ENCODE peak calls at places on chromosomes 11 and 22, in eight cellular contexts. One of them, this sample, is unnamed.

GRCh38 chr11:126210871-126211235 is 597 bp downstream of the RPUSD4 start:
- DNase-seq in T-helper 17 cell: no peak
- DNase-seq in central memory CD4-positive, alpha-beta T cell: no peak
- DNase-seq in activated CD4-positive, alpha-beta T cell treated with anti-CD3 and anti-CD28 coated beads, Interleukin-2, amount 50 U/mL, for 24 hours: no peak
- DNase-seq in EH: no peak
- DNase-seq in naive thymus-derived CD8-positive, alpha-beta T cell: no peak
- DNase-seq in AG08395: no peak
- DNase-seq in skeletal muscle cell: no peak
- DNase-seq in this sample: no peak

GRCh38 chr22:23401111-23401909 is 178.8 kb downstream of the IGLL1 start:
- DNase-seq in activated CD4-positive, alpha-beta T cell treated with anti-CD3 and anti-CD28 coated beads, Interleukin-2, amount 50 U/mL, for 24 hours: no peak
- DNase-seq in central memory CD4-positive, alpha-beta T cell: no peak
- DNase-seq in naive thymus-derived CD8-positive, alpha-beta T cell: no peak
- DNase-seq in EH: peak; percentile 95
- DNase-seq in T-helper 17 cell: no peak
- DNase-seq in skeletal muscle cell: no peak
- DNase-seq in AG08395: peak; percentile 63
- DNase-seq in this sample: no peak

GRCh38 chr11:69867076-69868002 is 48.1 kb upstream of the FGF3 start:
- DNase-seq in central memory CD4-positive, alpha-beta T cell: no peak
- DNase-seq in AG08395: peak; percentile 70
- DNase-seq in skeletal muscle cell: no peak
- DNase-seq in T-helper 17 cell: no peak
- DNase-seq in EH: peak; percentile 45
- DNase-seq in activated CD4-positive, alpha-beta T cell treated with anti-CD3 and anti-CD28 coated beads, Interleukin-2, amount 50 U/mL, for 24 hours: no peak
- DNase-seq in naive thymus-derived CD8-positive, alpha-beta T cell: no peak
- DNase-seq in this sample: no peak

GRCh38 chr22:19480173-19480568 is 451 bp downstream of the CDC45 start:
- DNase-seq in EH: no peak
- DNase-seq in activated CD4-positive, alpha-beta T cell treated with anti-CD3 and anti-CD28 coated beads, Interleukin-2, amount 50 U/mL, for 24 hours: no peak
- DNase-seq in T-helper 17 cell: no peak
- DNase-seq in central memory CD4-positive, alpha-beta T cell: no peak
- DNase-seq in naive thymus-derived CD8-positive, alpha-beta T cell: no peak
- DNase-seq in skeletal muscle cell: no peak
- DNase-seq in AG08395: no peak
- DNase-seq in this sample: no peak

GRCh38 chr11:116832350-116833290 is 2.9 kb downstream of the APOC3 start:
- DNase-seq in T-helper 17 cell: no peak
- DNase-seq in activated CD4-positive, alpha-beta T cell treated with anti-CD3 and anti-CD28 coated beads, Interleukin-2, amount 50 U/mL, for 24 hours: no peak
- DNase-seq in naive thymus-derived CD8-positive, alpha-beta T cell: no peak
- DNase-seq in central memory CD4-positive, alpha-beta T cell: no peak
- DNase-seq in EH: no peak
- DNase-seq in AG08395: no peak
- DNase-seq in skeletal muscle cell: no peak
- DNase-seq in this sample: no peak

GRCh38 chr11:40360206-40360798 is 1099.2 kb downstream of the LRRC4C start:
- DNase-seq in central memory CD4-positive, alpha-beta T cell: no peak
- DNase-seq in EH: no peak
- DNase-seq in naive thymus-derived CD8-positive, alpha-beta T cell: no peak
- DNase-seq in activated CD4-positive, alpha-beta T cell treated with anti-CD3 and anti-CD28 coated beads, Interleukin-2, amount 50 U/mL, for 24 hours: no peak
- DNase-seq in skeletal muscle cell: no peak
- DNase-seq in AG08395: no peak
- DNase-seq in T-helper 17 cell: no peak
- DNase-seq in this sample: no peak

GRCh38 chr11:2110521-2110920 is 28.7 kb downstream of the IGF2 start:
- DNase-seq in activated CD4-positive, alpha-beta T cell treated with anti-CD3 and anti-CD28 coated beads, Interleukin-2, amount 50 U/mL, for 24 hours: no peak
- DNase-seq in naive thymus-derived CD8-positive, alpha-beta T cell: no peak
- DNase-seq in EH: no peak
- DNase-seq in central memory CD4-positive, alpha-beta T cell: no peak
- DNase-seq in T-helper 17 cell: no peak
- DNase-seq in AG08395: no peak
- DNase-seq in skeletal muscle cell: no peak
- DNase-seq in this sample: no peak

GRCh38 chr22:18101536-18101935 is 9.1 kb upstream of the TUBA8 start:
- DNase-seq in skeletal muscle cell: no peak
- DNase-seq in naive thymus-derived CD8-positive, alpha-beta T cell: no peak
- DNase-seq in activated CD4-positive, alpha-beta T cell treated with anti-CD3 and anti-CD28 coated beads, Interleukin-2, amount 50 U/mL, for 24 hours: no peak
- DNase-seq in T-helper 17 cell: no peak
- DNase-seq in AG08395: no peak
- DNase-seq in EH: no peak
- DNase-seq in central memory CD4-positive, alpha-beta T cell: no peak
- DNase-seq in this sample: no peak

GRCh38 chr22:22239311-22239939 is 5.2 kb upstream of the VPREB1 start:
- DNase-seq in EH: no peak
- DNase-seq in skeletal muscle cell: no peak
- DNase-seq in naive thymus-derived CD8-positive, alpha-beta T cell: no peak
- DNase-seq in T-helper 17 cell: no peak
- DNase-seq in AG08395: no peak
- DNase-seq in activated CD4-positive, alpha-beta T cell treated with anti-CD3 and anti-CD28 coated beads, Interleukin-2, amount 50 U/mL, for 24 hours: no peak
- DNase-seq in central memory CD4-positive, alpha-beta T cell: no peak
- DNase-seq in this sample: no peak

GRCh38 chr11:111795333-111795985 is 29.3 kb upstream of the PPP2R1B start:
- DNase-seq in naive thymus-derived CD8-positive, alpha-beta T cell: no peak
- DNase-seq in T-helper 17 cell: no peak
- DNase-seq in activated CD4-positive, alpha-beta T cell treated with anti-CD3 and anti-CD28 coated beads, Interleukin-2, amount 50 U/mL, for 24 hours: no peak
- DNase-seq in skeletal muscle cell: no peak
- DNase-seq in EH: peak; percentile 73
- DNase-seq in central memory CD4-positive, alpha-beta T cell: no peak
- DNase-seq in AG08395: peak; percentile 84
- DNase-seq in this sample: no peak

GRCh38 chr11:94199367-94200130 is 70.9 kb downstream of the PANX1 start:
- DNase-seq in central memory CD4-positive, alpha-beta T cell: no peak
- DNase-seq in naive thymus-derived CD8-positive, alpha-beta T cell: no peak
- DNase-seq in EH: peak; percentile 46
- DNase-seq in AG08395: peak; percentile 20
- DNase-seq in activated CD4-positive, alpha-beta T cell treated with anti-CD3 and anti-CD28 coated beads, Interleukin-2, amount 50 U/mL, for 24 hours: no peak
- DNase-seq in skeletal muscle cell: no peak
- DNase-seq in T-helper 17 cell: no peak
- DNase-seq in this sample: no peak

GRCh38 chr22:45572444-45572843 is 69.8 kb downstream of the FBLN1 start:
- DNase-seq in T-helper 17 cell: no peak
- DNase-seq in EH: peak; percentile 26
- DNase-seq in naive thymus-derived CD8-positive, alpha-beta T cell: no peak
- DNase-seq in central memory CD4-positive, alpha-beta T cell: no peak
- DNase-seq in activated CD4-positive, alpha-beta T cell treated with anti-CD3 and anti-CD28 coated beads, Interleukin-2, amount 50 U/mL, for 24 hours: no peak
- DNase-seq in skeletal muscle cell: no peak
- DNase-seq in AG08395: no peak
- DNase-seq in this sample: no peak

GRCh38 chr22:28742562-28742962 is 723 bp downstream of the HSCB start:
- DNase-seq in AG08395: no peak
- DNase-seq in central memory CD4-positive, alpha-beta T cell: no peak
- DNase-seq in EH: no peak
- DNase-seq in skeletal muscle cell: no peak
- DNase-seq in activated CD4-positive, alpha-beta T cell treated with anti-CD3 and anti-CD28 coated beads, Interleukin-2, amount 50 U/mL, for 24 hours: no peak
- DNase-seq in naive thymus-derived CD8-positive, alpha-beta T cell: no peak
- DNase-seq in T-helper 17 cell: peak; percentile 76
- DNase-seq in this sample: no peak

GRCh38 chr22:42857845-42858481 is 890 bp upstream of the ARFGAP3 start:
- DNase-seq in AG08395: no peak
- DNase-seq in activated CD4-positive, alpha-beta T cell treated with anti-CD3 and anti-CD28 coated beads, Interleukin-2, amount 50 U/mL, for 24 hours: no peak
- DNase-seq in EH: no peak
- DNase-seq in naive thymus-derived CD8-positive, alpha-beta T cell: no peak
- DNase-seq in skeletal muscle cell: no peak
- DNase-seq in T-helper 17 cell: no peak
- DNase-seq in central memory CD4-positive, alpha-beta T cell: no peak
- DNase-seq in this sample: no peak

GRCh38 chr22:20494978-20495860 is at the start of gene KLHL22:
- DNase-seq in skeletal muscle cell: no peak
- DNase-seq in AG08395: peak; percentile 27
- DNase-seq in activated CD4-positive, alpha-beta T cell treated with anti-CD3 and anti-CD28 coated beads, Interleukin-2, amount 50 U/mL, for 24 hours: no peak
- DNase-seq in naive thymus-derived CD8-positive, alpha-beta T cell: no peak
- DNase-seq in EH: peak; percentile 50
- DNase-seq in central memory CD4-positive, alpha-beta T cell: no peak
- DNase-seq in T-helper 17 cell: peak; percentile 13
- DNase-seq in this sample: no peak

GRCh38 chr11:70503201-70503877 is 105.0 kb downstream of the CTTN start:
- DNase-seq in skeletal muscle cell: no peak
- DNase-seq in EH: no peak
- DNase-seq in AG08395: no peak
- DNase-seq in central memory CD4-positive, alpha-beta T cell: no peak
- DNase-seq in activated CD4-positive, alpha-beta T cell treated with anti-CD3 and anti-CD28 coated beads, Interleukin-2, amount 50 U/mL, for 24 hours: no peak
- DNase-seq in naive thymus-derived CD8-positive, alpha-beta T cell: no peak
- DNase-seq in T-helper 17 cell: no peak
- DNase-seq in this sample: no peak

GRCh38 chr11:75056806-75057205 is 39.9 kb downstream of the OR2AT4 start:
- DNase-seq in skeletal muscle cell: no peak
- DNase-seq in AG08395: no peak
- DNase-seq in central memory CD4-positive, alpha-beta T cell: no peak
- DNase-seq in activated CD4-positive, alpha-beta T cell treated with anti-CD3 and anti-CD28 coated beads, Interleukin-2, amount 50 U/mL, for 24 hours: no peak
- DNase-seq in naive thymus-derived CD8-positive, alpha-beta T cell: no peak
- DNase-seq in T-helper 17 cell: no peak
- DNase-seq in EH: no peak
- DNase-seq in this sample: no peak

GRCh38 chr11:58513747-58514367 is 6.0 kb upstream of the OR5B21 start:
- DNase-seq in central memory CD4-positive, alpha-beta T cell: no peak
- DNase-seq in activated CD4-positive, alpha-beta T cell treated with anti-CD3 and anti-CD28 coated beads, Interleukin-2, amount 50 U/mL, for 24 hours: no peak
- DNase-seq in skeletal muscle cell: no peak
- DNase-seq in naive thymus-derived CD8-positive, alpha-beta T cell: no peak
- DNase-seq in AG08395: peak; percentile 75
- DNase-seq in T-helper 17 cell: no peak
- DNase-seq in EH: peak; percentile 74
- DNase-seq in this sample: no peak

GRCh38 chr11:66568124-66568916 is at the start of gene CTSF:
- DNase-seq in activated CD4-positive, alpha-beta T cell treated with anti-CD3 and anti-CD28 coated beads, Interleukin-2, amount 50 U/mL, for 24 hours: peak; percentile 43
- DNase-seq in skeletal muscle cell: no peak
- DNase-seq in EH: peak; percentile 79
- DNase-seq in central memory CD4-positive, alpha-beta T cell: peak; percentile 56
- DNase-seq in naive thymus-derived CD8-positive, alpha-beta T cell: peak; percentile 64
- DNase-seq in T-helper 17 cell: peak; percentile 55
- DNase-seq in AG08395: peak; percentile 99
- DNase-seq in this sample: peak; percentile 45

GRCh38 chr11:1153951-1154487 is 3.7 kb upstream of the MUC5AC start:
- DNase-seq in T-helper 17 cell: no peak
- DNase-seq in AG08395: peak; percentile 96
- DNase-seq in EH: peak; percentile 92
- DNase-seq in naive thymus-derived CD8-positive, alpha-beta T cell: no peak
- DNase-seq in central memory CD4-positive, alpha-beta T cell: no peak
- DNase-seq in skeletal muscle cell: peak; percentile 33
- DNase-seq in activated CD4-positive, alpha-beta T cell treated with anti-CD3 and anti-CD28 coated beads, Interleukin-2, amount 50 U/mL, for 24 hours: no peak
- DNase-seq in this sample: peak; percentile 22

GRCh38 chr11:14544611-14545010 is 24.4 kb upstream of the PSMA1 start:
- DNase-seq in activated CD4-positive, alpha-beta T cell treated with anti-CD3 and anti-CD28 coated beads, Interleukin-2, amount 50 U/mL, for 24 hours: no peak
- DNase-seq in central memory CD4-positive, alpha-beta T cell: no peak
- DNase-seq in AG08395: no peak
- DNase-seq in skeletal muscle cell: peak; percentile 63
- DNase-seq in EH: peak; percentile 19
- DNase-seq in naive thymus-derived CD8-positive, alpha-beta T cell: no peak
- DNase-seq in T-helper 17 cell: no peak
- DNase-seq in this sample: no peak

GRCh38 chr11:34330653-34331052 is 27.2 kb downstream of the ABTB2 start:
- DNase-seq in EH: no peak
- DNase-seq in AG08395: no peak
- DNase-seq in naive thymus-derived CD8-positive, alpha-beta T cell: no peak
- DNase-seq in central memory CD4-positive, alpha-beta T cell: no peak
- DNase-seq in activated CD4-positive, alpha-beta T cell treated with anti-CD3 and anti-CD28 coated beads, Interleukin-2, amount 50 U/mL, for 24 hours: no peak
- DNase-seq in skeletal muscle cell: no peak
- DNase-seq in T-helper 17 cell: no peak
- DNase-seq in this sample: no peak

GRCh38 chr11:77136074-77136473 is 8.0 kb downstream of the MYO7A start:
- DNase-seq in central memory CD4-positive, alpha-beta T cell: no peak
- DNase-seq in skeletal muscle cell: no peak
- DNase-seq in activated CD4-positive, alpha-beta T cell treated with anti-CD3 and anti-CD28 coated beads, Interleukin-2, amount 50 U/mL, for 24 hours: no peak
- DNase-seq in T-helper 17 cell: no peak
- DNase-seq in EH: peak; percentile 61
- DNase-seq in naive thymus-derived CD8-positive, alpha-beta T cell: no peak
- DNase-seq in AG08395: no peak
- DNase-seq in this sample: no peak

GRCh38 chr11:614583-615452 is 932 bp downstream of the IRF7 start:
- DNase-seq in activated CD4-positive, alpha-beta T cell treated with anti-CD3 and anti-CD28 coated beads, Interleukin-2, amount 50 U/mL, for 24 hours: no peak
- DNase-seq in naive thymus-derived CD8-positive, alpha-beta T cell: no peak
- DNase-seq in T-helper 17 cell: no peak
- DNase-seq in central memory CD4-positive, alpha-beta T cell: no peak
- DNase-seq in AG08395: no peak
- DNase-seq in EH: no peak
- DNase-seq in skeletal muscle cell: no peak
- DNase-seq in this sample: no peak

GRCh38 chr11:134516529-134516928 is 104.5 kb upstream of the B3GAT1 start:
- DNase-seq in AG08395: no peak
- DNase-seq in skeletal muscle cell: no peak
- DNase-seq in central memory CD4-positive, alpha-beta T cell: no peak
- DNase-seq in EH: no peak
- DNase-seq in T-helper 17 cell: no peak
- DNase-seq in naive thymus-derived CD8-positive, alpha-beta T cell: no peak
- DNase-seq in activated CD4-positive, alpha-beta T cell treated with anti-CD3 and anti-CD28 coated beads, Interleukin-2, amount 50 U/mL, for 24 hours: no peak
- DNase-seq in this sample: no peak

GRCh38 chr11:70203749-70204465 is 811 bp downstream of the FADD start:
- DNase-seq in activated CD4-positive, alpha-beta T cell treated with anti-CD3 and anti-CD28 coated beads, Interleukin-2, amount 50 U/mL, for 24 hours: peak; percentile 73
- DNase-seq in T-helper 17 cell: peak; percentile 77
- DNase-seq in central memory CD4-positive, alpha-beta T cell: peak; percentile 88
- DNase-seq in skeletal muscle cell: peak; percentile 48
- DNase-seq in EH: peak; percentile 92
- DNase-seq in AG08395: peak; percentile 79
- DNase-seq in naive thymus-derived CD8-positive, alpha-beta T cell: peak; percentile 74
- DNase-seq in this sample: peak; percentile 80

GRCh38 chr11:117170210-117170609 is 8.3 kb upstream of the SIDT2 start:
- DNase-seq in AG08395: no peak
- DNase-seq in EH: no peak
- DNase-seq in central memory CD4-positive, alpha-beta T cell: no peak
- DNase-seq in skeletal muscle cell: no peak
- DNase-seq in naive thymus-derived CD8-positive, alpha-beta T cell: no peak
- DNase-seq in activated CD4-positive, alpha-beta T cell treated with anti-CD3 and anti-CD28 coated beads, Interleukin-2, amount 50 U/mL, for 24 hours: no peak
- DNase-seq in T-helper 17 cell: no peak
- DNase-seq in this sample: no peak